ENCODE peak calls at places on chromosomes 16 and 17, in nine cellular contexts. B is Karpas-422, H is PC-3, Q is K562, K is astrocyte, E is OCI-LY7, T is MM.1S, M is neuronal stem cell, D is GM23248. I is an unnamed sample.

GRCh38 chr16:86930001-86930400 is 351.7 kb downstream of the FOXL1 start:
- DNase-seq in K (no peak), E (no peak), B (no peak), Q (no peak), D (no peak), H (no peak), T (no peak), M (no peak), I (peak)

GRCh38 chr17:58269557-58270291 is 11.0 kb downstream of the MPO start:
- DNase-seq in E (no peak), B (no peak), T (no peak), K (no peak), D (no peak), M (no peak), Q (no peak), H (no peak), I (no peak)

GRCh38 chr16:15879255-15879804 is 9.1 kb downstream of the CEP20 start:
- DNase-seq in M (no peak), H (peak), T (no peak), E (no peak), B (no peak), K (peak), Q (peak), D (peak), I (peak)

GRCh38 chr17:29294580-29294900 is 592 bp upstream of the NUFIP2 start:
- DNase-seq in D (no peak), T (no peak), Q (no peak), B (no peak), H (no peak), E (no peak), K (no peak), M (no peak), I (no peak)

GRCh38 chr17:75110307-75110937 is 653 bp downstream of the ARMC7 start:
- DNase-seq in B (peak), H (peak), D (peak), K (no peak), T (no peak), E (peak), Q (peak), M (no peak), I (no peak)

GRCh38 chr16:47711809-47712208 is 250.7 kb downstream of the PHKB start:
- DNase-seq in T (no peak), Q (no peak), M (no peak), K (no peak), D (no peak), B (no peak), E (no peak), H (no peak), I (no peak)

GRCh38 chr17:41367426-41368075 is 2.1 kb downstream of the KRT33B start:
- DNase-seq in K (peak), H (peak), T (no peak), M (no peak), Q (no peak), D (peak), B (no peak), E (no peak), I (peak)

GRCh38 chr16:86761117-86761971 is 183.0 kb downstream of the FOXL1 start:
- DNase-seq in D (peak), M (peak), H (peak), K (peak), E (peak), T (peak), B (peak), Q (peak), I (peak)

GRCh38 chr17:14904406-14904805 is 360.7 kb downstream of the PMP22 start:
- DNase-seq in K (no peak), M (no peak), E (no peak), B (no peak), D (peak), T (peak), H (no peak), Q (no peak), I (no peak)

GRCh38 chr17:7914771-7915610 is 1.1 kb downstream of the RNF227 start:
- DNase-seq in H (peak), E (no peak), B (peak), K (peak), T (no peak), Q (no peak), D (peak), M (no peak), I (peak)

GRCh38 chr16:56547120-56547948 is 17.5 kb upstream of the MT4 start:
- DNase-seq in H (peak), D (peak), T (peak), Q (no peak), B (no peak), E (peak), M (peak), K (peak), I (peak)

GRCh38 chr17:77391668-77392375 is 251.1 kb downstream of the SEC14L1 start:
- DNase-seq in D (peak), Q (no peak), B (no peak), M (no peak), E (no peak), H (peak), K (peak), T (no peak), I (peak)

GRCh38 chr16:1330260-1330914 is 3.1 kb upstream of the BAIAP3 start:
- DNase-seq in H (peak), E (peak), K (no peak), B (peak), M (no peak), Q (no peak), T (peak), D (no peak), I (no peak)

GRCh38 chr17:78423961-78424747 is 45.7 kb downstream of the PGS1 start:
- DNase-seq in M (no peak), D (no peak), E (no peak), T (no peak), H (no peak), B (no peak), K (no peak), Q (no peak), I (peak)

GRCh38 chr16:10536814-10537389 is 43.5 kb downstream of the EMP2 start:
- DNase-seq in D (no peak), K (no peak), T (no peak), B (no peak), M (no peak), E (no peak), H (no peak), Q (no peak), I (no peak)

GRCh38 chr16:51113254-51114125 is 37.6 kb downstream of the SALL1 start:
- DNase-seq in T (peak), Q (no peak), H (no peak), M (peak), B (no peak), D (no peak), K (no peak), E (no peak), I (no peak)

GRCh38 chr16:46789499-46790414 is 41.2 kb downstream of the C16orf87 start:
- DNase-seq in E (peak), K (peak), D (peak), T (peak), H (peak), M (peak), B (peak), Q (peak), I (peak)

GRCh38 chr17:73201215-73202069 is 8.6 kb downstream of the COG1 start:
- DNase-seq in B (no peak), Q (peak), M (no peak), D (no peak), K (no peak), E (no peak), T (no peak), H (no peak), I (no peak)

GRCh38 chr17:49520386-49521087 is 25.4 kb downstream of the NGFR start:
- DNase-seq in D (no peak), E (no peak), K (no peak), M (no peak), T (no peak), Q (no peak), H (no peak), B (no peak), I (no peak)

GRCh38 chr16:46922239-46922638 is 38.1 kb downstream of the GPT2 start:
- DNase-seq in E (no peak), M (no peak), Q (no peak), D (no peak), T (no peak), K (no peak), B (no peak), H (no peak), I (no peak)

GRCh38 chr17:19534562-19535149 is 1.0 kb downstream of the SLC47A1 start:
- DNase-seq in Q (no peak), H (no peak), B (no peak), E (no peak), K (peak), D (no peak), T (no peak), M (no peak), I (peak)

GRCh38 chr17:32870969-32871368 is 6.0 kb downstream of the MYO1D start:
- DNase-seq in M (no peak), E (no peak), T (no peak), D (peak), K (no peak), H (no peak), B (no peak), Q (no peak), I (peak)

GRCh38 chr17:67448449-67448848 is 71.4 kb downstream of the PITPNC1 start:
- DNase-seq in M (no peak), B (no peak), H (no peak), D (no peak), E (no peak), K (no peak), T (no peak), Q (no peak), I (no peak)

GRCh38 chr17:57442914-57443571 is 186.7 kb downstream of the MSI2 start:
- DNase-seq in E (peak), K (peak), M (no peak), D (peak), B (peak), Q (no peak), T (no peak), H (peak), I (peak)

GRCh38 chr16:15542734-15543347 is 100.1 kb downstream of the MARF1 start:
- DNase-seq in H (no peak), B (no peak), K (no peak), D (no peak), T (no peak), E (no peak), M (no peak), Q (no peak), I (no peak)

GRCh38 chr16:70644763-70645597 is 1.4 kb upstream of the IL34 start:
- DNase-seq in K (no peak), T (no peak), M (no peak), B (peak), Q (no peak), E (peak), H (no peak), D (no peak), I (no peak)

GRCh38 chr17:29760279-29760721 is 137.6 kb upstream of the CORO6 start:
- DNase-seq in H (peak), K (peak), E (peak), T (peak), B (peak), Q (no peak), M (no peak), D (peak), I (peak)

GRCh38 chr16:25108054-25108453 is 3.5 kb upstream of the LCMT1 start:
- DNase-seq in D (no peak), B (peak), E (peak), T (peak), H (peak), Q (peak), K (no peak), M (no peak), I (no peak)

GRCh38 chr16:85153656-85154091 is 41.4 kb upstream of the CIBAR2 start:
- DNase-seq in Q (no peak), H (no peak), B (no peak), M (no peak), K (no peak), T (no peak), D (no peak), E (no peak), I (no peak)

GRCh38 chr16:88348377-88349152 is 34.2 kb upstream of the ZNF469 start:
- DNase-seq in B (no peak), E (no peak), D (no peak), K (no peak), T (no peak), H (no peak), M (no peak), Q (no peak), I (no peak)

GRCh38 chr16:89417352-89417751 is 73.0 kb downstream of the ANKRD11 start:
- DNase-seq in H (no peak), Q (no peak), D (no peak), M (no peak), T (no peak), B (no peak), E (no peak), K (no peak), I (no peak)

GRCh38 chr17:18257268-18257681 is 1.3 kb downstream of the FLII start:
- DNase-seq in D (peak), K (no peak), E (no peak), H (peak), Q (no peak), B (no peak), M (no peak), T (peak), I (no peak)

GRCh38 chr16:2838928-2839327 is 8.8 kb downstream of the ZG16B start:
- DNase-seq in M (peak), T (peak), K (peak), D (peak), H (peak), B (peak), E (peak), Q (peak), I (peak)

GRCh38 chr16:70703041-70703834 is 17.4 kb upstream of the MTSS2 start:
- DNase-seq in H (no peak), D (peak), Q (peak), B (no peak), E (no peak), K (peak), M (no peak), T (no peak), I (peak)

GRCh38 chr17:75856062-75856681 is 1.0 kb upstream of the WBP2 start:
- DNase-seq in T (peak), E (peak), K (no peak), D (peak), M (no peak), H (peak), B (peak), Q (no peak), I (no peak)

GRCh38 chr16:3467920-3468319 is 24.4 kb downstream of the NAA60 start:
- DNase-seq in K (peak), B (peak), D (peak), Q (no peak), H (peak), E (peak), T (no peak), M (no peak), I (peak)

GRCh38 chr16:8621572-8622314 is at the start of gene METTL22:
- DNase-seq in E (peak), M (peak), D (peak), Q (peak), K (peak), H (peak), B (peak), T (peak), I (peak)

GRCh38 chr16:8622315-8622656 is 788 bp downstream of the METTL22 start:
- DNase-seq in M (no peak), E (peak), D (no peak), K (no peak), H (no peak), Q (peak), T (peak), B (peak), I (no peak)

GRCh38 chr16:8619671-8620370 is 1.7 kb upstream of the METTL22 start:
- DNase-seq in M (no peak), T (no peak), K (no peak), E (no peak), B (peak), D (no peak), Q (no peak), H (no peak), I (no peak)

GRCh38 chr16:8620535-8620934 is 963 bp upstream of the METTL22 start:
- DNase-seq in Q (no peak), D (peak), B (no peak), H (no peak), M (no peak), T (no peak), K (no peak), E (no peak), I (no peak)

GRCh38 chr16:8621221-8621571 is 302 bp upstream of the METTL22 start:
- DNase-seq in Q (no peak), H (no peak), K (no peak), T (no peak), B (no peak), D (no peak), M (no peak), E (no peak), I (no peak)
- H2AFZ ChIP-seq in Q (peak), H (peak), K (peak), T (peak), B (peak), D (peak), M (peak), E (peak), I (peak)

GRCh38 chr17:63549289-63549945 is 860 bp upstream of the DCAF7 start:
- DNase-seq in D (no peak), E (no peak), T (no peak), B (no peak), H (no peak), Q (no peak), K (no peak), M (no peak), I (no peak)

GRCh38 chr17:63552211-63552610 is 1.9 kb downstream of the DCAF7 start:
- DNase-seq in D (peak), K (no peak), H (no peak), M (no peak), T (no peak), Q (no peak), B (no peak), E (no peak), I (peak)

GRCh38 chr17:63547083-63547523 is 3.2 kb upstream of the DCAF7 start:
- DNase-seq in Q (no peak), D (no peak), B (no peak), E (no peak), H (no peak), T (no peak), M (no peak), K (no peak), I (no peak)

GRCh38 chr17:63549946-63550815 is at the start of gene DCAF7:
- DNase-seq in T (peak), M (peak), K (peak), Q (peak), H (peak), D (peak), E (peak), B (peak), I (peak)

GRCh38 chr17:63550816-63551639 is 751 bp downstream of the DCAF7 start:
- DNase-seq in D (peak), M (peak), T (no peak), K (peak), B (peak), E (peak), Q (peak), H (peak), I (peak)
- H2AFZ ChIP-seq in D (peak), M (peak), T (peak), K (peak), B (no peak), E (peak), Q (peak), H (peak), I (peak)

GRCh38 chr17:13046361-13046760 is 28.5 kb upstream of the ELAC2 start:
- DNase-seq in E (no peak), K (no peak), B (no peak), D (peak), Q (no peak), H (no peak), T (no peak), M (no peak), I (no peak)
- H2AFZ ChIP-seq in E (no peak), K (no peak), B (no peak), D (no peak), Q (no peak), H (no peak), T (no peak), M (no peak), I (no peak)

DNA sequence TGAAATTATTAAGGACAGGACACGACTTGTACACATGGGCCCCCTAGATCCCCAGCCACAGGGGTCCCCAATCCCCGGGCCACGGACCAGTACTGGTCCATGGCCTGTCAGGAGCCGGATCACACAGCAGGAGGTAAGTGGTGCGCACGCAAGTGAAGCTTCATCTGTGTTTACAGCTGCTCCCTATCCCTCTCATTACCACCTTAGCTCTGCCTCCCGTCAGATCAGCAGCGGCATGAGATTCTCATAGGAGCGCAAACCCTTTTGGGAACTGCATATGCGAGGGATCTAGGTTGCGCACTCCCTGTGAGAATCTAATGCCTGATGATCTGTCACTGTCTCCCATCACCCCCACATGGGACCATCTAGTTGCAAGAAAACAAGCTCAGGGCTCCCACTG is 137.8 kb upstream of the ZFHX3 start:
- DNase-seq in T (no peak), M (no peak), Q (no peak), H (no peak), K (no peak), B (no peak), D (no peak), E (no peak), I (no peak)
- H2AFZ ChIP-seq in T (no peak), M (no peak), Q (no peak), H (no peak), K (no peak), B (no peak), D (no peak), E (no peak), I (no peak)